ENCODE peak calls at places on chromosomes 11 and 22, in nine cellular contexts. One of them, this sample, is unnamed.

GRCh38 chr11:34343153-34343552 is 14.7 kb downstream of the ABTB2 start:
- DNase-seq in CD8-positive, alpha-beta memory T cell: no peak
- DNase-seq in ELR: peak
- DNase-seq in activated CD8-positive, alpha-beta memory T cell treated with anti-CD3 and anti-CD28 coated beads, Interleukin-2, amount 50 U/mL, for 4 hours: no peak
- DNase-seq in cortex of kidney: no peak
- DNase-seq in NCI-H1092: no peak
- DNase-seq in GM12864: no peak
- DNase-seq in psoas muscle: no peak
- DNase-seq in LoVo: peak
- DNase-seq in this sample: no peak

GRCh38 chr11:69912161-69912910 is 93.1 kb upstream of the FGF3 start:
- DNase-seq in LoVo: no peak
- DNase-seq in activated CD8-positive, alpha-beta memory T cell treated with anti-CD3 and anti-CD28 coated beads, Interleukin-2, amount 50 U/mL, for 4 hours: peak
- DNase-seq in cortex of kidney: no peak
- DNase-seq in GM12864: no peak
- DNase-seq in CD8-positive, alpha-beta memory T cell: no peak
- DNase-seq in ELR: no peak
- DNase-seq in NCI-H1092: no peak
- DNase-seq in psoas muscle: peak
- DNase-seq in this sample: peak

GRCh38 chr11:42631223-42631843 is 680.5 kb upstream of the API5 start:
- DNase-seq in CD8-positive, alpha-beta memory T cell: no peak
- DNase-seq in cortex of kidney: no peak
- DNase-seq in LoVo: no peak
- DNase-seq in activated CD8-positive, alpha-beta memory T cell treated with anti-CD3 and anti-CD28 coated beads, Interleukin-2, amount 50 U/mL, for 4 hours: no peak
- DNase-seq in ELR: peak
- DNase-seq in psoas muscle: no peak
- DNase-seq in GM12864: no peak
- DNase-seq in NCI-H1092: no peak
- DNase-seq in this sample: no peak

GRCh38 chr11:119316729-119317591 is at the start of gene MCAM:
- DNase-seq in cortex of kidney: no peak
- DNase-seq in CD8-positive, alpha-beta memory T cell: no peak
- DNase-seq in LoVo: no peak
- DNase-seq in NCI-H1092: peak
- DNase-seq in ELR: peak
- DNase-seq in GM12864: no peak
- DNase-seq in activated CD8-positive, alpha-beta memory T cell treated with anti-CD3 and anti-CD28 coated beads, Interleukin-2, amount 50 U/mL, for 4 hours: no peak
- DNase-seq in psoas muscle: peak
- DNase-seq in this sample: no peak

GRCh38 chr22:20484948-20485683 is 10.5 kb downstream of the KLHL22 start:
- DNase-seq in ELR: no peak
- DNase-seq in activated CD8-positive, alpha-beta memory T cell treated with anti-CD3 and anti-CD28 coated beads, Interleukin-2, amount 50 U/mL, for 4 hours: no peak
- DNase-seq in cortex of kidney: no peak
- DNase-seq in LoVo: no peak
- DNase-seq in GM12864: no peak
- DNase-seq in CD8-positive, alpha-beta memory T cell: no peak
- DNase-seq in psoas muscle: no peak
- DNase-seq in NCI-H1092: no peak
- DNase-seq in this sample: no peak

GRCh38 chr11:115580927-115581680 is 76.9 kb upstream of the CADM1 start:
- DNase-seq in CD8-positive, alpha-beta memory T cell: no peak
- DNase-seq in ELR: no peak
- DNase-seq in LoVo: peak
- DNase-seq in GM12864: no peak
- DNase-seq in NCI-H1092: no peak
- DNase-seq in psoas muscle: peak
- DNase-seq in cortex of kidney: no peak
- DNase-seq in activated CD8-positive, alpha-beta memory T cell treated with anti-CD3 and anti-CD28 coated beads, Interleukin-2, amount 50 U/mL, for 4 hours: no peak
- DNase-seq in this sample: no peak

GRCh38 chr11:47033439-47033838 is 96.9 kb downstream of the CSTPP1 start:
- DNase-seq in activated CD8-positive, alpha-beta memory T cell treated with anti-CD3 and anti-CD28 coated beads, Interleukin-2, amount 50 U/mL, for 4 hours: no peak
- DNase-seq in psoas muscle: no peak
- DNase-seq in LoVo: no peak
- DNase-seq in NCI-H1092: no peak
- DNase-seq in GM12864: no peak
- DNase-seq in ELR: no peak
- DNase-seq in CD8-positive, alpha-beta memory T cell: no peak
- DNase-seq in cortex of kidney: no peak
- DNase-seq in this sample: no peak

GRCh38 chr11:9399466-9399865 is 15.0 kb downstream of the IPO7 start:
- DNase-seq in NCI-H1092: no peak
- DNase-seq in LoVo: no peak
- DNase-seq in psoas muscle: no peak
- DNase-seq in GM12864: no peak
- DNase-seq in ELR: peak
- DNase-seq in cortex of kidney: no peak
- DNase-seq in CD8-positive, alpha-beta memory T cell: no peak
- DNase-seq in activated CD8-positive, alpha-beta memory T cell treated with anti-CD3 and anti-CD28 coated beads, Interleukin-2, amount 50 U/mL, for 4 hours: no peak
- DNase-seq in this sample: no peak

GRCh38 chr11:128501576-128502549 is 85.5 kb downstream of the ETS1 start:
- DNase-seq in LoVo: no peak
- DNase-seq in CD8-positive, alpha-beta memory T cell: no peak
- DNase-seq in ELR: peak
- DNase-seq in NCI-H1092: no peak
- DNase-seq in GM12864: no peak
- DNase-seq in psoas muscle: no peak
- DNase-seq in cortex of kidney: no peak
- DNase-seq in activated CD8-positive, alpha-beta memory T cell treated with anti-CD3 and anti-CD28 coated beads, Interleukin-2, amount 50 U/mL, for 4 hours: no peak
- DNase-seq in this sample: no peak

GRCh38 chr11:35174666-35175065 is 35.7 kb downstream of the CD44 start:
- DNase-seq in psoas muscle: no peak
- DNase-seq in LoVo: no peak
- DNase-seq in GM12864: no peak
- DNase-seq in cortex of kidney: no peak
- DNase-seq in activated CD8-positive, alpha-beta memory T cell treated with anti-CD3 and anti-CD28 coated beads, Interleukin-2, amount 50 U/mL, for 4 hours: no peak
- DNase-seq in CD8-positive, alpha-beta memory T cell: no peak
- DNase-seq in NCI-H1092: no peak
- DNase-seq in ELR: peak
- DNase-seq in this sample: no peak

GRCh38 chr22:41912338-41913039 is 2.4 kb downstream of the SHISA8 start:
- DNase-seq in CD8-positive, alpha-beta memory T cell: no peak
- DNase-seq in LoVo: no peak
- DNase-seq in psoas muscle: no peak
- DNase-seq in ELR: no peak
- DNase-seq in NCI-H1092: no peak
- DNase-seq in GM12864: no peak
- DNase-seq in activated CD8-positive, alpha-beta memory T cell treated with anti-CD3 and anti-CD28 coated beads, Interleukin-2, amount 50 U/mL, for 4 hours: no peak
- DNase-seq in cortex of kidney: no peak
- DNase-seq in this sample: no peak

GRCh38 chr11:115808351-115808940 is 304.2 kb upstream of the CADM1 start:
- DNase-seq in ELR: no peak
- DNase-seq in NCI-H1092: no peak
- DNase-seq in GM12864: no peak
- DNase-seq in cortex of kidney: no peak
- DNase-seq in psoas muscle: no peak
- DNase-seq in LoVo: no peak
- DNase-seq in CD8-positive, alpha-beta memory T cell: no peak
- DNase-seq in activated CD8-positive, alpha-beta memory T cell treated with anti-CD3 and anti-CD28 coated beads, Interleukin-2, amount 50 U/mL, for 4 hours: no peak
- DNase-seq in this sample: no peak

GRCh38 chr22:37643225-37643847 is 3.9 kb downstream of the SH3BP1 start:
- DNase-seq in ELR: peak
- DNase-seq in NCI-H1092: peak
- DNase-seq in CD8-positive, alpha-beta memory T cell: peak
- DNase-seq in psoas muscle: peak
- DNase-seq in activated CD8-positive, alpha-beta memory T cell treated with anti-CD3 and anti-CD28 coated beads, Interleukin-2, amount 50 U/mL, for 4 hours: peak
- DNase-seq in LoVo: peak
- DNase-seq in cortex of kidney: no peak
- DNase-seq in GM12864: no peak
- DNase-seq in this sample: peak

GRCh38 chr11:106765849-106766248 is 252.4 kb downstream of the GUCY1A2 start:
- DNase-seq in GM12864: no peak
- DNase-seq in activated CD8-positive, alpha-beta memory T cell treated with anti-CD3 and anti-CD28 coated beads, Interleukin-2, amount 50 U/mL, for 4 hours: no peak
- DNase-seq in ELR: no peak
- DNase-seq in psoas muscle: no peak
- DNase-seq in NCI-H1092: no peak
- DNase-seq in cortex of kidney: no peak
- DNase-seq in LoVo: no peak
- DNase-seq in CD8-positive, alpha-beta memory T cell: no peak
- DNase-seq in this sample: no peak

GRCh38 chr11:73154178-73154577 is 12.1 kb upstream of the FCHSD2 start:
- DNase-seq in NCI-H1092: no peak
- DNase-seq in ELR: no peak
- DNase-seq in cortex of kidney: no peak
- DNase-seq in activated CD8-positive, alpha-beta memory T cell treated with anti-CD3 and anti-CD28 coated beads, Interleukin-2, amount 50 U/mL, for 4 hours: no peak
- DNase-seq in GM12864: peak
- DNase-seq in LoVo: no peak
- DNase-seq in psoas muscle: no peak
- DNase-seq in CD8-positive, alpha-beta memory T cell: no peak
- DNase-seq in this sample: peak

GRCh38 chr22:42560781-42561180 is 7.0 kb downstream of the SERHL2 start:
- DNase-seq in NCI-H1092: no peak
- DNase-seq in GM12864: no peak
- DNase-seq in psoas muscle: no peak
- DNase-seq in cortex of kidney: no peak
- DNase-seq in activated CD8-positive, alpha-beta memory T cell treated with anti-CD3 and anti-CD28 coated beads, Interleukin-2, amount 50 U/mL, for 4 hours: no peak
- DNase-seq in LoVo: no peak
- DNase-seq in ELR: peak
- DNase-seq in CD8-positive, alpha-beta memory T cell: no peak
- DNase-seq in this sample: no peak

GRCh38 chr22:27990451-27990840 is 71.4 kb upstream of the PITPNB start:
- DNase-seq in LoVo: no peak
- DNase-seq in NCI-H1092: no peak
- DNase-seq in activated CD8-positive, alpha-beta memory T cell treated with anti-CD3 and anti-CD28 coated beads, Interleukin-2, amount 50 U/mL, for 4 hours: no peak
- DNase-seq in cortex of kidney: no peak
- DNase-seq in CD8-positive, alpha-beta memory T cell: no peak
- DNase-seq in GM12864: no peak
- DNase-seq in ELR: no peak
- DNase-seq in psoas muscle: no peak
- DNase-seq in this sample: no peak

GRCh38 chr22:31337178-31337577 is 9.0 kb downstream of the PATZ1 start:
- DNase-seq in ELR: peak
- DNase-seq in cortex of kidney: no peak
- DNase-seq in NCI-H1092: no peak
- DNase-seq in LoVo: no peak
- DNase-seq in psoas muscle: no peak
- DNase-seq in CD8-positive, alpha-beta memory T cell: no peak
- DNase-seq in GM12864: no peak
- DNase-seq in activated CD8-positive, alpha-beta memory T cell treated with anti-CD3 and anti-CD28 coated beads, Interleukin-2, amount 50 U/mL, for 4 hours: peak
- DNase-seq in this sample: no peak

GRCh38 chr22:36463783-36464184 is 17.7 kb downstream of the TXN2 start:
- DNase-seq in CD8-positive, alpha-beta memory T cell: no peak
- DNase-seq in GM12864: no peak
- DNase-seq in activated CD8-positive, alpha-beta memory T cell treated with anti-CD3 and anti-CD28 coated beads, Interleukin-2, amount 50 U/mL, for 4 hours: no peak
- DNase-seq in cortex of kidney: no peak
- DNase-seq in psoas muscle: peak
- DNase-seq in LoVo: no peak
- DNase-seq in ELR: no peak
- DNase-seq in NCI-H1092: no peak
- DNase-seq in this sample: no peak

GRCh38 chr22:42577623-42578240 is 24.0 kb downstream of the SERHL2 start:
- DNase-seq in LoVo: no peak
- DNase-seq in NCI-H1092: no peak
- DNase-seq in activated CD8-positive, alpha-beta memory T cell treated with anti-CD3 and anti-CD28 coated beads, Interleukin-2, amount 50 U/mL, for 4 hours: no peak
- DNase-seq in GM12864: no peak
- DNase-seq in psoas muscle: no peak
- DNase-seq in ELR: no peak
- DNase-seq in cortex of kidney: no peak
- DNase-seq in CD8-positive, alpha-beta memory T cell: no peak
- DNase-seq in this sample: no peak

GRCh38 chr11:102225689-102226562 is 91.4 kb upstream of the BIRC3 start:
- DNase-seq in activated CD8-positive, alpha-beta memory T cell treated with anti-CD3 and anti-CD28 coated beads, Interleukin-2, amount 50 U/mL, for 4 hours: no peak
- DNase-seq in psoas muscle: no peak
- DNase-seq in LoVo: no peak
- DNase-seq in ELR: peak
- DNase-seq in GM12864: no peak
- DNase-seq in CD8-positive, alpha-beta memory T cell: no peak
- DNase-seq in cortex of kidney: no peak
- DNase-seq in NCI-H1092: no peak
- DNase-seq in this sample: no peak

GRCh38 chr11:9840460-9841004 is 176.7 kb downstream of the SWAP70 start:
- DNase-seq in psoas muscle: no peak
- DNase-seq in cortex of kidney: no peak
- DNase-seq in GM12864: no peak
- DNase-seq in CD8-positive, alpha-beta memory T cell: no peak
- DNase-seq in NCI-H1092: no peak
- DNase-seq in ELR: peak
- DNase-seq in activated CD8-positive, alpha-beta memory T cell treated with anti-CD3 and anti-CD28 coated beads, Interleukin-2, amount 50 U/mL, for 4 hours: no peak
- DNase-seq in LoVo: no peak
- DNase-seq in this sample: no peak

GRCh38 chr11:44618561-44619425 is 53.3 kb downstream of the CD82 start:
- DNase-seq in cortex of kidney: no peak
- DNase-seq in NCI-H1092: no peak
- DNase-seq in LoVo: no peak
- DNase-seq in ELR: no peak
- DNase-seq in CD8-positive, alpha-beta memory T cell: no peak
- DNase-seq in activated CD8-positive, alpha-beta memory T cell treated with anti-CD3 and anti-CD28 coated beads, Interleukin-2, amount 50 U/mL, for 4 hours: no peak
- DNase-seq in GM12864: no peak
- DNase-seq in psoas muscle: no peak
- DNase-seq in this sample: peak

GRCh38 chr22:39725351-39726035 is 154.9 kb downstream of the CACNA1I start:
- DNase-seq in ELR: no peak
- DNase-seq in GM12864: no peak
- DNase-seq in activated CD8-positive, alpha-beta memory T cell treated with anti-CD3 and anti-CD28 coated beads, Interleukin-2, amount 50 U/mL, for 4 hours: no peak
- DNase-seq in LoVo: no peak
- DNase-seq in NCI-H1092: no peak
- DNase-seq in cortex of kidney: no peak
- DNase-seq in CD8-positive, alpha-beta memory T cell: no peak
- DNase-seq in psoas muscle: no peak
- DNase-seq in this sample: no peak

GRCh38 chr11:128574576-128575011 is 12.8 kb downstream of the ETS1 start:
- DNase-seq in activated CD8-positive, alpha-beta memory T cell treated with anti-CD3 and anti-CD28 coated beads, Interleukin-2, amount 50 U/mL, for 4 hours: no peak
- DNase-seq in GM12864: no peak
- DNase-seq in ELR: peak
- DNase-seq in LoVo: no peak
- DNase-seq in cortex of kidney: no peak
- DNase-seq in psoas muscle: no peak
- DNase-seq in CD8-positive, alpha-beta memory T cell: no peak
- DNase-seq in NCI-H1092: no peak
- DNase-seq in this sample: no peak

GRCh38 chr11:94678236-94678635 is 89.9 kb upstream of the AMOTL1 start:
- DNase-seq in cortex of kidney: no peak
- DNase-seq in CD8-positive, alpha-beta memory T cell: no peak
- DNase-seq in ELR: no peak
- DNase-seq in activated CD8-positive, alpha-beta memory T cell treated with anti-CD3 and anti-CD28 coated beads, Interleukin-2, amount 50 U/mL, for 4 hours: no peak
- DNase-seq in LoVo: no peak
- DNase-seq in GM12864: no peak
- DNase-seq in NCI-H1092: no peak
- DNase-seq in psoas muscle: no peak
- DNase-seq in this sample: no peak

GRCh38 chr11:75384438-75385080 is 14.8 kb upstream of the RPS3 start:
- DNase-seq in CD8-positive, alpha-beta memory T cell: peak
- DNase-seq in ELR: peak
- DNase-seq in activated CD8-positive, alpha-beta memory T cell treated with anti-CD3 and anti-CD28 coated beads, Interleukin-2, amount 50 U/mL, for 4 hours: peak
- DNase-seq in psoas muscle: peak
- DNase-seq in NCI-H1092: peak
- DNase-seq in GM12864: no peak
- DNase-seq in LoVo: peak
- DNase-seq in cortex of kidney: no peak
- DNase-seq in this sample: peak

GRCh38 chr11:40647290-40647689 is 812.2 kb downstream of the LRRC4C start:
- DNase-seq in GM12864: no peak
- DNase-seq in NCI-H1092: no peak
- DNase-seq in psoas muscle: no peak
- DNase-seq in LoVo: no peak
- DNase-seq in activated CD8-positive, alpha-beta memory T cell treated with anti-CD3 and anti-CD28 coated beads, Interleukin-2, amount 50 U/mL, for 4 hours: no peak
- DNase-seq in CD8-positive, alpha-beta memory T cell: no peak
- DNase-seq in ELR: no peak
- DNase-seq in cortex of kidney: no peak
- DNase-seq in this sample: no peak

GRCh38 chr11:131851951-131852350 is 481.5 kb downstream of the NTM start:
- DNase-seq in cortex of kidney: no peak
- DNase-seq in LoVo: no peak
- DNase-seq in psoas muscle: no peak
- DNase-seq in GM12864: no peak
- DNase-seq in ELR: no peak
- DNase-seq in activated CD8-positive, alpha-beta memory T cell treated with anti-CD3 and anti-CD28 coated beads, Interleukin-2, amount 50 U/mL, for 4 hours: no peak
- DNase-seq in NCI-H1092: no peak
- DNase-seq in CD8-positive, alpha-beta memory T cell: no peak
- DNase-seq in this sample: no peak

GRCh38 chr22:38294193-38294592 is 21.4 kb upstream of the TMEM184B start:
- DNase-seq in psoas muscle: no peak
- DNase-seq in ELR: no peak
- DNase-seq in LoVo: no peak
- DNase-seq in NCI-H1092: no peak
- DNase-seq in CD8-positive, alpha-beta memory T cell: no peak
- DNase-seq in activated CD8-positive, alpha-beta memory T cell treated with anti-CD3 and anti-CD28 coated beads, Interleukin-2, amount 50 U/mL, for 4 hours: no peak
- DNase-seq in cortex of kidney: no peak
- DNase-seq in GM12864: no peak
- DNase-seq in this sample: no peak

GRCh38 chr11:9138612-9139579 is 47.5 kb upstream of the SCUBE2 start:
- DNase-seq in psoas muscle: no peak
- DNase-seq in ELR: peak
- DNase-seq in activated CD8-positive, alpha-beta memory T cell treated with anti-CD3 and anti-CD28 coated beads, Interleukin-2, amount 50 U/mL, for 4 hours: no peak
- DNase-seq in GM12864: no peak
- DNase-seq in NCI-H1092: peak
- DNase-seq in CD8-positive, alpha-beta memory T cell: no peak
- DNase-seq in LoVo: peak
- DNase-seq in cortex of kidney: no peak
- DNase-seq in this sample: no peak

This sample was measured in CD14-positive monocyte.